ENCODE peak calls at places on chromosomes 3 and 15, in ten cellular contexts. G is uterus; Y is lower lobe of right lung; C is psoas muscle; M is A549; U is cardiac muscle cell; S is naive thymus-derived CD4-positive, alpha-beta T cell; R is NT2/D1; X is ovary; N is CD4-positive, alpha-beta T cell. O is an unnamed sample.

GRCh38 chr3:46908294-46908985 is 30.9 kb downstream of the PTH1R start:
- DNase-seq in G (no peak), Y (peak; percentile 46), C (peak; percentile 44), M (no peak), U (peak; percentile 88), S (no peak), R (no peak), X (no peak), N (no peak), O (no peak)

GRCh38 chr15:71049706-71050422 is 65.4 kb upstream of the THSD4 start:
- DNase-seq in G (no peak), Y (no peak), C (no peak), M (no peak), U (peak; percentile 36), S (no peak), R (peak; percentile 60), X (no peak), N (no peak), O (no peak)

GRCh38 chr3:120350431-120350941 is 1.3 kb upstream of the LRRC58 start:
- DNase-seq in G (peak; percentile 20), Y (peak; percentile 45), C (no peak), M (peak; percentile 33), U (peak; percentile 84), S (no peak), R (no peak), X (peak; percentile 30), N (no peak), O (no peak)

GRCh38 chr15:38647683-38648082 is 83.1 kb upstream of the RASGRP1 start:
- DNase-seq in G (no peak), Y (no peak), C (no peak), M (peak; percentile 20), U (peak; percentile 47), S (no peak), R (no peak), X (no peak), N (no peak), O (no peak)

GRCh38 chr15:61275901-61276300 is 46.8 kb upstream of the RORA start:
- DNase-seq in G (no peak), Y (no peak), C (no peak), M (no peak), U (no peak), S (no peak), R (no peak), X (no peak), N (no peak), O (no peak)

GRCh38 chr3:149886957-149887356 is 73.9 kb downstream of the RNF13 start:
- DNase-seq in G (no peak), Y (no peak), C (no peak), M (no peak), U (no peak), S (no peak), R (no peak), X (no peak), N (no peak), O (no peak)

GRCh38 chr3:133468251-133468721 is 68.4 kb downstream of the BFSP2 start:
- DNase-seq in G (no peak), Y (no peak), C (no peak), M (no peak), U (no peak), S (no peak), R (no peak), X (no peak), N (no peak), O (no peak)

GRCh38 chr3:124779116-124779515 is 48.9 kb downstream of the UMPS start:
- DNase-seq in G (no peak), Y (no peak), C (no peak), M (no peak), U (no peak), S (no peak), R (no peak), X (no peak), N (no peak), O (no peak)

GRCh38 chr15:60392986-60393811 is 4.6 kb downstream of the ANXA2 start:
- DNase-seq in G (peak; percentile 92), Y (no peak), C (peak; percentile 65), M (peak; percentile 89), U (peak; percentile 98), S (no peak), R (no peak), X (peak; percentile 59), N (no peak), O (no peak)

GRCh38 chr3:58009026-58009748 is 965 bp downstream of the FLNB start:
- DNase-seq in G (no peak), Y (peak; percentile 64), C (peak; percentile 26), M (no peak), U (no peak), S (peak; percentile 52), R (no peak), X (peak; percentile 33), N (peak; percentile 33), O (no peak)

GRCh38 chr15:90201944-90202375 is 830 bp downstream of the SEMA4B start:
- DNase-seq in G (no peak), Y (no peak), C (no peak), M (no peak), U (no peak), S (no peak), R (no peak), X (no peak), N (no peak), O (no peak)

GRCh38 chr3:141485578-141486415 is 1.0 kb upstream of the RASA2 start:
- DNase-seq in G (no peak), Y (no peak), C (no peak), M (peak; percentile 31), U (peak; percentile 69), S (no peak), R (no peak), X (no peak), N (no peak), O (no peak)

GRCh38 chr15:95262866-95263564 is 1031.7 kb downstream of the MCTP2 start:
- DNase-seq in G (no peak), Y (no peak), C (no peak), M (no peak), U (peak; percentile 79), S (no peak), R (no peak), X (no peak), N (no peak), O (no peak)

GRCh38 chr15:47331796-47332480 is 385.4 kb upstream of the SEMA6D start:
- DNase-seq in G (no peak), Y (peak; percentile 48), C (no peak), M (no peak), U (peak; percentile 35), S (no peak), R (no peak), X (peak; percentile 30), N (no peak), O (no peak)

GRCh38 chr15:70089692-70089971 is 8.1 kb downstream of the TLE3 start:
- DNase-seq in G (no peak), Y (no peak), C (no peak), M (no peak), U (no peak), S (no peak), R (no peak), X (no peak), N (no peak), O (no peak)

DNA sequence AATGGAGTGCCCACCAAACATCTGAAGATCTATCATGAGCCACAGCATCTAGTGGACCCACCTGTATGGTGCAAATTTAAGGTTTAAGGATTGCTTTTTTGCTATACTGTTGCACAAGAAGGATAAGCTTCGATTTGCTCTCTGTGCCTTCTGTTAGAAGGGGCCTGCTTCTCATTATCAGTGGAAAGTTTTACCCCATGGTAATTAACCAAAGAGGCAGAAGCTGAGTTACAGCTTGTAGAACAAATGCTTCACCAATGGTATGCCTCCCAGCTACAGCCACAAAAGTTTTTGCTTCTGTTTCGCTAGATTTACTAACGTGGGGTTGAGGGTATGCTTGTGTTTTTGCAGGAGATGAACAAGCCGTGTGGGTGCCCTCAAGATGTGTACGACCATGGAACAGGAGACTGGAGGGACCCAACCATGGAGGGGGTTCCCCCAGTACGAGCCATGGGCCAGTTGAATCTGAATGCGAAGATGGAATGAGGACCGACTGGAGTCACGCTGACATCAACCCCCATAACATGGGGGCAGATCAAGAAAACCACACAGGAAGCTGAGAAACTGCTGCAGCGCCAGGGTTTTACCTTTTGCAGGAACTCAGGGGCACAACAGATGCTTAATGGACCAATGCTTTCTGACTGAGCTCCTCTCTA is 43.5 kb downstream of the ACAD9 start:
- DNase-seq in G (no peak), Y (no peak), C (no peak), M (no peak), U (no peak), S (peak; percentile 62), R (no peak), X (no peak), N (peak; percentile 45), O (no peak)
- H3K9me3 ChIP-seq in G (no peaks in the 10 kb centered on the region), Y (peaks cover 11% of the 10 kb centered on the region), C (peaks cover 6% of the 10 kb centered on the region), M (peaks cover 15% of the 10 kb centered on the region), U (no peaks in the 10 kb centered on the region), S (no peaks in the 10 kb centered on the region), R (peaks cover 73% of the 10 kb centered on the region), X (no peaks in the 10 kb centered on the region), N (no peaks in the 10 kb centered on the region), O (no peaks in the 10 kb centered on the region)

DNA sequence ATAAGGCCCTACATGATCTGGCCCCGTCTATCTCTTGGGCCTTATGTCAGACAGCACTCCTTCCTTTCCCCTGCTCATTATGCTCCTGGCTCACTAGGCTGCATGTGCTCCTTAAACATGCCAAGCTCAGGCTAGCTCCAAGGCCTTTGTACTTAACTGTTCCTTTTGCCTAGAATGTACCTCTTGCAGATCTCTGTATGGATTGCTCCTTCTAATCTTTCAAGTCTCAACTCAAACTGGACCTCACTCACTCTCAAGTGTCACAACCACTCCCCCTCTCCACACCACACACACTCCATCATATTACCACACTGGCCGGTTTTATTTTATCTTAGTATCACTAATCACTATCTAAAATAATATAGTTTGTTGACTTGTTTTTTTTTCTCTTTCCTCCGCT is 36.4 kb downstream of the ZMAT3 start:
- DNase-seq in G (no peak), Y (no peak), C (no peak), M (no peak), U (no peak), S (no peak), R (no peak), X (no peak), N (no peak), O (no peak)
- H3K9me3 ChIP-seq in G (no peaks in the 10 kb centered on the region), Y (no peaks in the 10 kb centered on the region), C (no peaks in the 10 kb centered on the region), M (no peaks in the 10 kb centered on the region), U (no peaks in the 10 kb centered on the region), S (no peaks in the 10 kb centered on the region), R (no peaks in the 10 kb centered on the region), X (no peaks in the 10 kb centered on the region), N (no peaks in the 10 kb centered on the region), O (no peaks in the 10 kb centered on the region)

DNA sequence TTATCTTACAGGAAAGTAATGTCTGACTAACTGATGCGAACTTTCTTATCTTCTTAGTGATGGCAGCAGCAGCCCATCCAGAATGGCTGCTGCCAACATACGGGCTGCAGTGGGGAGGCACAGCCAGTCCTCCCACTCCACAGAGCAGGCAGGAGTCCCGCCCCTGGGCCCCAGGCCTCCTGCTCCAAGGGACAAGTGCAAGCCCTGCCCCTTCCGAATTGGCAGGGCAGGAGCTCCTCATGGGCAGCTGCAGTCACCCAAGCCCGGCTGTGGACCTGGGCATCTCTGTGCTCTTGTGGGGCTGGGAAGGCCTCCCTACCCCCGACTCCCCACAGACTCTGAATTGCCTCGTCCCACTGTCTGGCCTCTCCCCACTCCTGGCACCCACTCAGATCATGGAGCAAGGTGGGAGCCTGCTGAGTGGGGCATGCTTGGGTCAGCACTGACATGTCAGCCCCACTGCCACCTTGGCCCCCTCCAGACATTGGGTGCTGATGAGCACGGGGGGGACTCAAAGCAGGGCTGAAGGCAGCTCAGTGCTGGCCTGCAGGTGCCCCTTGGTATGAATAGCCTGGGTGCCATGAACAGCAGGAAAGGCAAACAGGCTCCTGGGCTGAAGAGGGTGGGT is 618.9 kb upstream of the KCNMB2 start:
- DNase-seq in G (no peak), Y (no peak), C (no peak), M (no peak), U (no peak), S (no peak), R (no peak), X (no peak), N (no peak), O (no peak)
- H3K9me3 ChIP-seq in G (no peaks in the 10 kb centered on the region), Y (no peaks in the 10 kb centered on the region), C (no peaks in the 10 kb centered on the region), M (no peaks in the 10 kb centered on the region), U (no peaks in the 10 kb centered on the region), S (no peaks in the 10 kb centered on the region), R (no peaks in the 10 kb centered on the region), X (no peaks in the 10 kb centered on the region), N (no peaks in the 10 kb centered on the region), O (no peaks in the 10 kb centered on the region)

GRCh38 chr15:100252359-100252758 is 89.4 kb downstream of the ADAMTS17 start:
- DNase-seq in G (peak; percentile 5), Y (no peak), C (no peak), M (no peak), U (no peak), S (no peak), R (no peak), X (no peak), N (no peak), O (no peak)
- H3K9me3 ChIP-seq in G (no peaks in the 10 kb centered on the region), Y (no peaks in the 10 kb centered on the region), C (no peaks in the 10 kb centered on the region), M (no peaks in the 10 kb centered on the region), U (no peaks in the 10 kb centered on the region), S (no peaks in the 10 kb centered on the region), R (no peaks in the 10 kb centered on the region), X (no peaks in the 10 kb centered on the region), N (no peaks in the 10 kb centered on the region), O (no peaks in the 10 kb centered on the region)

O was measured in T-helper 17 cell.